ENCODE peak calls at places on chromosome 9, in nine cellular contexts. G is ovary; N is Calu3; T is lower leg skin; B is stromal cell of bone marrow; S is stimulated activated CD4-positive, alpha-beta T cell treated with anti-CD3 and anti-CD28 coated beads, Interleukin-4, amount 100 ng/mL, for 1 hour; W is stimulated activated CD8-positive, alpha-beta memory T cell treated with anti-CD3 and anti-CD28 coated beads, Interleukin-7, amount 100 ng/mL, for 24 hours; R is osteocyte; O is HuH-7. D is an unnamed sample.

GRCh38 chr9:38296853-38297252 is 95.6 kb upstream of the ALDH1B1 start:
- DNase-seq in W (no peak), S (no peak), B (no peak), G (no peak), N (no peak), O (no peak), T (no peak), R (no peak), D (peak; percentile 12)

GRCh38 chr9:4421847-4422246 is 68.4 kb upstream of the SLC1A1 start:
- DNase-seq in N (no peak), R (no peak), G (no peak), S (no peak), O (no peak), W (no peak), B (no peak), T (no peak), D (no peak)

GRCh38 chr9:3331801-3332200 is 194.0 kb downstream of the RFX3 start:
- DNase-seq in B (no peak), R (no peak), W (no peak), O (peak; percentile 13), G (no peak), S (no peak), N (peak; percentile 1), T (no peak), D (no peak)

GRCh38 chr9:130860458-130861316 is 25.6 kb downstream of the ABL1 start:
- DNase-seq in S (no peak), N (no peak), R (peak; percentile 91), O (no peak), B (peak; percentile 93), G (peak; percentile 88), T (peak; percentile 72), W (no peak), D (peak; percentile 97)

GRCh38 chr9:5336683-5337082 is 3.0 kb downstream of the RLN1 start:
- DNase-seq in G (no peak), W (no peak), N (no peak), O (no peak), R (no peak), S (no peak), T (no peak), B (no peak), D (no peak)

GRCh38 chr9:14170392-14170931 is 143.5 kb downstream of the NFIB start:
- DNase-seq in S (no peak), T (no peak), O (no peak), G (no peak), N (no peak), W (no peak), R (no peak), B (no peak), D (no peak)

GRCh38 chr9:4576448-4576847 is 85.6 kb upstream of the PLPP6 start:
- DNase-seq in R (no peak), S (no peak), W (no peak), G (no peak), B (no peak), T (no peak), O (no peak), N (no peak), D (no peak)

GRCh38 chr9:84702469-84702868 is 32.9 kb downstream of the NTRK2 start:
- DNase-seq in N (no peak), G (no peak), B (no peak), T (no peak), W (no peak), O (no peak), R (no peak), S (no peak), D (no peak)

GRCh38 chr9:124420991-124421543 is 5.8 kb upstream of the PSMB7 start:
- DNase-seq in B (no peak), R (peak; percentile 74), N (no peak), S (no peak), W (no peak), O (no peak), G (no peak), T (no peak), D (no peak)

GRCh38 chr9:104907278-104907951 is 20.5 kb downstream of the ABCA1 start:
- DNase-seq in W (no peak), R (no peak), O (no peak), S (no peak), N (no peak), G (peak; percentile 34), B (no peak), T (no peak), D (no peak)

GRCh38 chr9:92438900-92439526 is 14.7 kb upstream of the OMD start:
- DNase-seq in G (no peak), W (no peak), N (no peak), R (no peak), S (no peak), T (no peak), B (peak; percentile 18), O (no peak), D (no peak)

GRCh38 chr9:95574176-95574575 is 57.4 kb upstream of the PTCH1 start:
- DNase-seq in G (no peak), T (no peak), R (no peak), O (no peak), W (no peak), S (no peak), B (no peak), N (no peak), D (no peak)

GRCh38 chr9:92064711-92065110 is 50.5 kb downstream of the SPTLC1 start:
- DNase-seq in G (no peak), T (no peak), B (no peak), W (no peak), N (no peak), R (no peak), S (no peak), O (no peak), D (no peak)

GRCh38 chr9:125889524-125890473 is 142.6 kb downstream of the PBX3 start:
- DNase-seq in W (no peak), O (peak; percentile 45), N (peak; percentile 4), S (peak; percentile 47), R (peak; percentile 84), T (no peak), B (no peak), G (peak; percentile 41), D (no peak)